ENCODE peak calls at places on chromosomes 2 and 18, in seven cellular contexts. L, H, D, R, J, E and B are unnamed samples. For H3K9me3, the result is how much of the 10 kb centered on the place peaks cover.

GRCh38 chr2:95374451-95374915 is 28.0 kb upstream of the FAHD2A start:
- DNase-seq in L (no peak), H (peak), D (no peak), R (no peak), J (no peak), E (no peak), B (no peak)

GRCh38 chr2:120684691-120685402 is 50.8 kb upstream of the GLI2 start:
- DNase-seq in L (peak), H (no peak), D (no peak), R (no peak), J (no peak), E (no peak), B (no peak)

GRCh38 chr18:60090170-60090569 is 190.4 kb downstream of the PMAIP1 start:
- DNase-seq in L (no peak), H (no peak), D (no peak), R (peak), J (no peak), E (no peak), B (no peak)

GRCh38 chr18:21369146-21369545 is 127.1 kb downstream of the GREB1L start:
- DNase-seq in L (no peak), H (no peak), D (no peak), R (no peak), J (no peak), E (no peak), B (no peak)

GRCh38 chr2:84022810-84023431 is 436.2 kb downstream of the SUCLG1 start:
- DNase-seq in L (no peak), H (no peak), D (peak), R (peak), J (no peak), E (no peak), B (peak)

GRCh38 chr2:31384771-31385276 is 29.7 kb downstream of the XDH start:
- DNase-seq in L (no peak), H (no peak), D (peak), R (no peak), J (no peak), E (no peak), B (no peak)

GRCh38 chr2:37768491-37768925 is 97.1 kb upstream of the CDC42EP3 start:
- DNase-seq in L (no peak), H (no peak), D (peak), R (peak), J (peak), E (no peak), B (no peak)

GRCh38 chr2:64609229-64609994 is 44.3 kb downstream of the SERTAD2 start:
- DNase-seq in L (peak), H (peak), D (peak), R (peak), J (peak), E (peak), B (peak)

GRCh38 chr2:121776361-121776760 is 20.9 kb downstream of the TSN start:
- DNase-seq in L (no peak), H (no peak), D (no peak), R (no peak), J (no peak), E (no peak), B (no peak)

GRCh38 chr2:1246239-1246638 is 167.0 kb upstream of the TPO start:
- DNase-seq in L (no peak), H (no peak), D (no peak), R (no peak), J (no peak), E (no peak), B (no peak)
- H3K4me3 ChIP-seq in L (no peak), H (no peak), D (no peak), R (no peak), J (no peak), E (no peak), B (no peak)

GRCh38 chr2:207135340-207135739 is 30.4 kb downstream of the KLF7 start:
- DNase-seq in L (no peak), H (no peak), D (no peak), R (no peak), J (no peak), E (no peak), B (no peak)
- H3K27ac ChIP-seq in L (no peak), H (peak), D (peak), R (no peak), J (peak), E (no peak), B (no peak)

GRCh38 chr2:140990416-140990815 is 1140.4 kb downstream of the LRP1B start:
- DNase-seq in L (no peak), H (no peak), D (no peak), R (no peak), J (no peak), E (no peak), B (no peak)
- H3K9me3 ChIP-seq in L (under half), H (under half), D (under half), R (under half), J (under half), E (under half), B (under half)

GRCh38 chr18:41845563-41845962 is 109.5 kb upstream of the PIK3C3 start:
- DNase-seq in L (no peak), H (no peak), D (no peak), R (no peak), J (no peak), E (no peak), B (no peak)
- H3K4me3 ChIP-seq in L (no peak), H (no peak), D (no peak), R (no peak), J (no peak), E (no peak), B (no peak)

GRCh38 chr2:108560241-108560811 is 26.1 kb downstream of the LIMS1 start:
- DNase-seq in L (no peak), H (no peak), D (no peak), R (no peak), J (no peak), E (no peak), B (no peak)

GRCh38 chr2:108555572-108555971 is 21.3 kb downstream of the LIMS1 start:
- DNase-seq in L (no peak), H (no peak), D (no peak), R (no peak), J (no peak), E (no peak), B (no peak)

GRCh38 chr2:108552566-108552965 is 18.3 kb downstream of the LIMS1 start:
- DNase-seq in L (no peak), H (no peak), D (no peak), R (no peak), J (no peak), E (no peak), B (no peak)

GRCh38 chr2:108553181-108553919 is 19.1 kb downstream of the LIMS1 start:
- DNase-seq in L (no peak), H (no peak), D (no peak), R (no peak), J (no peak), E (no peak), B (no peak)

GRCh38 chr2:108554530-108554929 is 20.3 kb downstream of the LIMS1 start:
- DNase-seq in L (no peak), H (peak), D (no peak), R (no peak), J (no peak), E (no peak), B (no peak)
- H3K27ac ChIP-seq in L (no peak), H (peak), D (no peak), R (no peak), J (peak), E (no peak), B (no peak)

DNA sequence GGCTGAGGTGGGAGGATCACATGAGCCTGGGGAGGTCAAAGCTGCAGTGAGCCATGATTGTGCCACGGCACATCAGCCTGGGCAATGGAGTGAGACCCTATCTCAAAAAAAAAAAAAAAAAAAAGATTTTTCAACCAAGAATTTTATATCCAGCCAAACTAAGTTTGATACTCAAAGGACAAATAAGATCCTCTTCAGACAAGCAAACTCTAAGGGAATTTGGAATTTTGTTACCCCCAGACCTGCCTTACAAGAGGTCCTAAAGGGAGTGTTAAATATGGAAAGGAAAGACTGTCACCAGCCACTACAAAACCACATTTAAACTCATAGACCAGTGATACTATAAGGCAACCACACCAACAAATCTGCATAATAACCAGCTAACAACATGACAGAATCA is 67.5 kb downstream of the WDPCP start:
- DNase-seq in L (no peak), H (no peak), D (no peak), R (no peak), J (no peak), E (no peak), B (no peak)
- H3K9me3 ChIP-seq in L (under half), H (under half), D (under half), R (under half), J (under half), E (under half), B (under half)

GRCh38 chr2:25419678-25420242 is 78.0 kb upstream of the DNMT3A start:
- DNase-seq in L (no peak), H (no peak), D (no peak), R (no peak), J (no peak), E (no peak), B (no peak)
- H3K4me3 ChIP-seq in L (no peak), H (no peak), D (no peak), R (no peak), J (no peak), E (no peak), B (no peak)